ENCODE peak calls at places on chromosomes 7 and 10, in eight cellular contexts. One of them, this sample, is unnamed.

GRCh38 chr10:23694446-23694920 is 255.6 kb downstream of the OTUD1 start:
- DNase-seq in stimulated activated CD4-positive, alpha-beta T cell treated with anti-CD3 and anti-CD28 coated beads, Interleukin-4, amount 100 ng/mL, for 24 hours: no peak
- DNase-seq in HCT116: no peak
- DNase-seq in astrocyte of the hippocampus: peak; percentile 44
- DNase-seq in body of pancreas: no peak
- DNase-seq in ELR: no peak
- DNase-seq in NCI-H1092 treated with DMSO at 0.1 percent for 48 hours: no peak
- DNase-seq in IMR-90: no peak
- DNase-seq in this sample: no peak

GRCh38 chr7:16916733-16917132 is 35.0 kb upstream of the AGR3 start:
- DNase-seq in IMR-90: no peak
- DNase-seq in body of pancreas: no peak
- DNase-seq in astrocyte of the hippocampus: no peak
- DNase-seq in stimulated activated CD4-positive, alpha-beta T cell treated with anti-CD3 and anti-CD28 coated beads, Interleukin-4, amount 100 ng/mL, for 24 hours: no peak
- DNase-seq in ELR: no peak
- DNase-seq in NCI-H1092 treated with DMSO at 0.1 percent for 48 hours: no peak
- DNase-seq in HCT116: no peak
- DNase-seq in this sample: no peak

GRCh38 chr10:58989486-58990039 is 186.9 kb upstream of the PHYHIPL start:
- DNase-seq in body of pancreas: no peak
- DNase-seq in ELR: no peak
- DNase-seq in stimulated activated CD4-positive, alpha-beta T cell treated with anti-CD3 and anti-CD28 coated beads, Interleukin-4, amount 100 ng/mL, for 24 hours: no peak
- DNase-seq in HCT116: no peak
- DNase-seq in IMR-90: no peak
- DNase-seq in NCI-H1092 treated with DMSO at 0.1 percent for 48 hours: no peak
- DNase-seq in astrocyte of the hippocampus: no peak
- DNase-seq in this sample: no peak

GRCh38 chr7:38561166-38561565 is 70.0 kb downstream of the AMPH start:
- DNase-seq in IMR-90: peak; percentile 33
- DNase-seq in stimulated activated CD4-positive, alpha-beta T cell treated with anti-CD3 and anti-CD28 coated beads, Interleukin-4, amount 100 ng/mL, for 24 hours: no peak
- DNase-seq in ELR: peak; percentile 8
- DNase-seq in HCT116: no peak
- DNase-seq in NCI-H1092 treated with DMSO at 0.1 percent for 48 hours: no peak
- DNase-seq in body of pancreas: no peak
- DNase-seq in astrocyte of the hippocampus: peak; percentile 50
- DNase-seq in this sample: peak; percentile 84

GRCh38 chr10:45379891-45380540 is 6.0 kb downstream of the ALOX5 start:
- DNase-seq in body of pancreas: peak; percentile 75
- DNase-seq in NCI-H1092 treated with DMSO at 0.1 percent for 48 hours: no peak
- DNase-seq in ELR: no peak
- DNase-seq in HCT116: no peak
- DNase-seq in IMR-90: no peak
- DNase-seq in stimulated activated CD4-positive, alpha-beta T cell treated with anti-CD3 and anti-CD28 coated beads, Interleukin-4, amount 100 ng/mL, for 24 hours: no peak
- DNase-seq in astrocyte of the hippocampus: no peak
- DNase-seq in this sample: no peak

GRCh38 chr7:133754718-133755117 is 372.4 kb upstream of the LRGUK start:
- DNase-seq in stimulated activated CD4-positive, alpha-beta T cell treated with anti-CD3 and anti-CD28 coated beads, Interleukin-4, amount 100 ng/mL, for 24 hours: no peak
- DNase-seq in HCT116: no peak
- DNase-seq in NCI-H1092 treated with DMSO at 0.1 percent for 48 hours: no peak
- DNase-seq in body of pancreas: no peak
- DNase-seq in astrocyte of the hippocampus: no peak
- DNase-seq in ELR: no peak
- DNase-seq in IMR-90: peak; percentile 66
- DNase-seq in this sample: no peak

GRCh38 chr10:1368772-1369171 is 312.6 kb downstream of the WDR37 start:
- DNase-seq in stimulated activated CD4-positive, alpha-beta T cell treated with anti-CD3 and anti-CD28 coated beads, Interleukin-4, amount 100 ng/mL, for 24 hours: peak; percentile 41
- DNase-seq in body of pancreas: peak; percentile 55
- DNase-seq in ELR: peak; percentile 7
- DNase-seq in NCI-H1092 treated with DMSO at 0.1 percent for 48 hours: no peak
- DNase-seq in astrocyte of the hippocampus: peak; percentile 14
- DNase-seq in HCT116: peak; percentile 45
- DNase-seq in IMR-90: no peak
- DNase-seq in this sample: peak; percentile 11

GRCh38 chr7:85413718-85414117 is 226.9 kb upstream of the SEMA3D start:
- DNase-seq in body of pancreas: no peak
- DNase-seq in ELR: no peak
- DNase-seq in astrocyte of the hippocampus: no peak
- DNase-seq in IMR-90: no peak
- DNase-seq in HCT116: no peak
- DNase-seq in NCI-H1092 treated with DMSO at 0.1 percent for 48 hours: no peak
- DNase-seq in stimulated activated CD4-positive, alpha-beta T cell treated with anti-CD3 and anti-CD28 coated beads, Interleukin-4, amount 100 ng/mL, for 24 hours: no peak
- DNase-seq in this sample: no peak

GRCh38 chr7:135179321-135179925 is 8.9 kb upstream of the CYREN start:
- DNase-seq in HCT116: no peak
- DNase-seq in ELR: no peak
- DNase-seq in stimulated activated CD4-positive, alpha-beta T cell treated with anti-CD3 and anti-CD28 coated beads, Interleukin-4, amount 100 ng/mL, for 24 hours: no peak
- DNase-seq in IMR-90: no peak
- DNase-seq in astrocyte of the hippocampus: no peak
- DNase-seq in NCI-H1092 treated with DMSO at 0.1 percent for 48 hours: no peak
- DNase-seq in body of pancreas: peak; percentile 45
- DNase-seq in this sample: no peak